ENCODE peak calls at places on chromosomes 16 and 17, in ten cellular contexts. One of them, this sample, is unnamed.

GRCh38 chr17:14297161-14297851 is 3.6 kb upstream of the HS3ST3B1 start:
- DNase-seq in Calu3: peak; percentile 55
- DNase-seq in mucosa of descending colon: peak; percentile 54
- DNase-seq in left ventricle myocardium inferior: peak; percentile 21
- DNase-seq in B cell: peak; percentile 48
- DNase-seq in WTC11: peak; percentile 77
- DNase-seq in AG10803: peak; percentile 84
- DNase-seq in uterus: no peak
- DNase-seq in prostate gland: no peak
- DNase-seq in AG04449: no peak
- DNase-seq in this sample: peak; percentile 76

GRCh38 chr16:82694239-82694874 is 67.6 kb downstream of the CDH13 start:
- DNase-seq in Calu3: no peak
- DNase-seq in prostate gland: no peak
- DNase-seq in mucosa of descending colon: no peak
- DNase-seq in B cell: no peak
- DNase-seq in uterus: no peak
- DNase-seq in WTC11: no peak
- DNase-seq in AG04449: peak; percentile 50
- DNase-seq in AG10803: peak; percentile 71
- DNase-seq in left ventricle myocardium inferior: no peak
- DNase-seq in this sample: no peak

GRCh38 chr17:76972046-76972641 is 103.9 kb downstream of the MGAT5B start:
- DNase-seq in mucosa of descending colon: no peak
- DNase-seq in AG04449: no peak
- DNase-seq in prostate gland: no peak
- DNase-seq in B cell: no peak
- DNase-seq in uterus: no peak
- DNase-seq in WTC11: no peak
- DNase-seq in AG10803: no peak
- DNase-seq in left ventricle myocardium inferior: no peak
- DNase-seq in Calu3: no peak
- DNase-seq in this sample: no peak

GRCh38 chr16:14125030-14125681 is 54.0 kb downstream of the MRTFB start:
- DNase-seq in uterus: no peak
- DNase-seq in mucosa of descending colon: no peak
- DNase-seq in B cell: no peak
- DNase-seq in left ventricle myocardium inferior: no peak
- DNase-seq in WTC11: no peak
- DNase-seq in AG04449: no peak
- DNase-seq in Calu3: no peak
- DNase-seq in prostate gland: no peak
- DNase-seq in AG10803: no peak
- DNase-seq in this sample: no peak

GRCh38 chr16:31496670-31497069 is 11.5 kb downstream of the RUSF1 start:
- DNase-seq in Calu3: no peak
- DNase-seq in WTC11: no peak
- DNase-seq in uterus: no peak
- DNase-seq in B cell: no peak
- DNase-seq in left ventricle myocardium inferior: no peak
- DNase-seq in AG04449: no peak
- DNase-seq in AG10803: no peak
- DNase-seq in mucosa of descending colon: no peak
- DNase-seq in prostate gland: no peak
- DNase-seq in this sample: no peak

GRCh38 chr17:80426671-80427326 is 11.8 kb downstream of the ENDOV start:
- DNase-seq in left ventricle myocardium inferior: peak; percentile 66
- DNase-seq in prostate gland: peak; percentile 33
- DNase-seq in AG10803: peak; percentile 48
- DNase-seq in Calu3: peak; percentile 86
- DNase-seq in B cell: peak; percentile 93
- DNase-seq in uterus: peak; percentile 61
- DNase-seq in mucosa of descending colon: peak; percentile 76
- DNase-seq in WTC11: peak; percentile 93
- DNase-seq in AG04449: no peak
- DNase-seq in this sample: peak; percentile 90

GRCh38 chr16:70267516-70267915 is 15.8 kb upstream of the EXOSC6 start:
- DNase-seq in AG04449: no peak
- DNase-seq in left ventricle myocardium inferior: no peak
- DNase-seq in WTC11: peak; percentile 61
- DNase-seq in Calu3: peak; percentile 48
- DNase-seq in B cell: peak; percentile 36
- DNase-seq in AG10803: peak; percentile 43
- DNase-seq in prostate gland: no peak
- DNase-seq in uterus: no peak
- DNase-seq in mucosa of descending colon: peak; percentile 25
- DNase-seq in this sample: no peak

GRCh38 chr16:11152677-11153321 is 103.2 kb downstream of the SOCS1 start:
- DNase-seq in prostate gland: no peak
- DNase-seq in mucosa of descending colon: no peak
- DNase-seq in left ventricle myocardium inferior: no peak
- DNase-seq in uterus: no peak
- DNase-seq in AG04449: no peak
- DNase-seq in WTC11: no peak
- DNase-seq in AG10803: no peak
- DNase-seq in B cell: no peak
- DNase-seq in Calu3: no peak
- DNase-seq in this sample: peak; percentile 37

DNA sequence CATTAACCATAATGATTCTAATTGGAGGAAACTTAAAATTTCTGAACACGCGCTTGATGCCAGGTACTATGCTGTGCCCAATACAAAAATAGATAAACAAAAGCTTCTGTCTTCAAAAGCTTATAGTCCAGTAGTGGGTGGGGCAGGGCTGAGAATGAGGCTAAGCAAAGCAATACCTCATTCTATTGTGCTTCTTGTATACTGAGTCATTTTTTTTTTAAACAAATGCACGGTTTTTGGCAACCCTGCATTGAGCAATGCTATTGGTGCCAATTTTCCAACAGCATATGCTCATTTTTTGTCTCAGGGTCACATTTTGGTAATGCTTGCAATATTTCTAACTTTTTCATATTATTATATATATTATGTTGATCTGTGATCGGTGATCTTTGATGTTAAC is 34.7 kb upstream of the HNF1B start:
- DNase-seq in left ventricle myocardium inferior: no peak
- DNase-seq in mucosa of descending colon: no peak
- DNase-seq in prostate gland: no peak
- DNase-seq in Calu3: no peak
- DNase-seq in uterus: no peak
- DNase-seq in AG04449: no peak
- DNase-seq in WTC11: no peak
- DNase-seq in AG10803: peak; percentile 84
- DNase-seq in B cell: no peak
- DNase-seq in this sample: no peak
- TF ChIP-seq CTCF in left ventricle myocardium inferior: no peak
- TF ChIP-seq CTCF in mucosa of descending colon: no peak
- TF ChIP-seq CTCF in prostate gland: no peak
- TF ChIP-seq CTCF in Calu3: no peak
- TF ChIP-seq CTCF in uterus: no peak
- TF ChIP-seq CTCF in AG04449: no peak
- TF ChIP-seq CTCF in WTC11: no peak
- TF ChIP-seq CTCF in AG10803: no peak
- TF ChIP-seq CTCF in B cell: no peak
- TF ChIP-seq CTCF in this sample: no peak

GRCh38 chr16:27428035-27428785 is 26.2 kb downstream of the IL21R start:
- DNase-seq in left ventricle myocardium inferior: no peak
- DNase-seq in AG04449: no peak
- DNase-seq in B cell: peak; percentile 38
- DNase-seq in AG10803: no peak
- DNase-seq in mucosa of descending colon: no peak
- DNase-seq in uterus: no peak
- DNase-seq in Calu3: no peak
- DNase-seq in WTC11: no peak
- DNase-seq in prostate gland: no peak
- DNase-seq in this sample: no peak
- TF ChIP-seq CTCF in left ventricle myocardium inferior: no peak
- TF ChIP-seq CTCF in AG04449: no peak
- TF ChIP-seq CTCF in B cell: no peak
- TF ChIP-seq CTCF in AG10803: no peak
- TF ChIP-seq CTCF in mucosa of descending colon: no peak
- TF ChIP-seq CTCF in uterus: no peak
- TF ChIP-seq CTCF in Calu3: peak; percentile 44
- TF ChIP-seq CTCF in WTC11: no peak
- TF ChIP-seq CTCF in prostate gland: no peak
- TF ChIP-seq CTCF in this sample: no peak

GRCh38 chr17:47844230-47844629 is 3.2 kb upstream of the SCRN2 start:
- DNase-seq in prostate gland: no peak
- DNase-seq in AG04449: no peak
- DNase-seq in B cell: no peak
- DNase-seq in AG10803: no peak
- DNase-seq in Calu3: no peak
- DNase-seq in left ventricle myocardium inferior: no peak
- DNase-seq in WTC11: no peak
- DNase-seq in mucosa of descending colon: no peak
- DNase-seq in uterus: no peak
- DNase-seq in this sample: no peak

GRCh38 chr17:47839899-47840741 is 953 bp downstream of the SCRN2 start:
- DNase-seq in uterus: peak; percentile 49
- DNase-seq in WTC11: no peak
- DNase-seq in left ventricle myocardium inferior: no peak
- DNase-seq in Calu3: no peak
- DNase-seq in AG10803: no peak
- DNase-seq in AG04449: no peak
- DNase-seq in prostate gland: peak; percentile 12
- DNase-seq in mucosa of descending colon: no peak
- DNase-seq in B cell: no peak
- DNase-seq in this sample: no peak

GRCh38 chr17:47843391-47843730 is 2.3 kb upstream of the SCRN2 start:
- DNase-seq in AG10803: no peak
- DNase-seq in uterus: no peak
- DNase-seq in Calu3: no peak
- DNase-seq in B cell: no peak
- DNase-seq in mucosa of descending colon: no peak
- DNase-seq in left ventricle myocardium inferior: no peak
- DNase-seq in WTC11: no peak
- DNase-seq in AG04449: no peak
- DNase-seq in prostate gland: no peak
- DNase-seq in this sample: no peak

GRCh38 chr17:47840742-47841487 is at the start of gene SCRN2:
- DNase-seq in B cell: peak; percentile 90
- DNase-seq in WTC11: peak; percentile 97
- DNase-seq in left ventricle myocardium inferior: peak; percentile 90
- DNase-seq in AG04449: no peak
- DNase-seq in AG10803: peak; percentile 78
- DNase-seq in prostate gland: peak; percentile 83
- DNase-seq in mucosa of descending colon: peak; percentile 94
- DNase-seq in Calu3: peak; percentile 98
- DNase-seq in uterus: peak; percentile 86
- DNase-seq in this sample: peak; percentile 96

DNA sequence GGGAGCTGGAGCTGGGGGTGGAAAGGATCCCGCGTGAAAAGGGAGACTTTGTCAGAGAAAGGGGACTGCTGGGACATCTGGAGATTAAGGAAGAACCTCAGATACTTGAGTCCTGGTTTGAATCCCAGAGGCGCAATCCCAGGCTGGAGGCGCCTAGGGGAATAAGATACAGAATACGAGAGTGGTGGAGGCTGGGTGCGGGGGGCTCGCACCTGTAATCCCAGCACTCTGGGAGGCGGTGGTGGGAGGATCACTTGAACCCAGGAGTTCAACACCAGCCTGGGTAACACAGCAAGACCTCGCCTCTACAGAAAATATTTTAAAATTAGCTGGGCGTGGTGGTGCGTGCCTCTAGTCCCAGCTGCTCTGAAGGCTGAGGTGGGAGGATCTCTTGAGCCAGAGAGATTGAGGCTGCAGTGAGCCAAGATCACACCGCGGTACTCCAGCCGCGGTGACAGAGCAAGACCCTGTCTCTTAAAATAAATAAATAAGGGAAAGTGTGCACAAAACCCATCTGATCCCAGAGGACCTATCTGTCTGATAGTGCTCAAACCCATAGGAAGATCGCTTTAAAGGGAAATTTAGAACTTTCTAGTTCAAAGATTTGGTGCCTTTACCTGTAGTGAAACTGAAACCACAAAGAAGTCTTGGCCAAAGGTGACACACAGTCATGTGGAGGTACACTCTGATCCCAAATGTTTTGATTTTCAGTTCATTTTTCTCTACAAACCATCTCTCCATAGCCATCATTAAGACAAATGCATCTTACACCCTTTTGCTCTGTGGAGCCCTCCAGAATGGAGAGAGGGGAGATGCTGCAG is 625 bp upstream of the SCRN2 start:
- DNase-seq in AG10803: no peak
- DNase-seq in AG04449: no peak
- DNase-seq in Calu3: no peak
- DNase-seq in uterus: no peak
- DNase-seq in prostate gland: no peak
- DNase-seq in B cell: no peak
- DNase-seq in left ventricle myocardium inferior: no peak
- DNase-seq in WTC11: no peak
- DNase-seq in mucosa of descending colon: no peak
- DNase-seq in this sample: no peak
- TF ChIP-seq CTCF in AG10803: no peak
- TF ChIP-seq CTCF in AG04449: no peak
- TF ChIP-seq CTCF in Calu3: no peak
- TF ChIP-seq CTCF in uterus: no peak
- TF ChIP-seq CTCF in prostate gland: no peak
- TF ChIP-seq CTCF in B cell: peak; percentile 23
- TF ChIP-seq CTCF in left ventricle myocardium inferior: no peak
- TF ChIP-seq CTCF in WTC11: peak; percentile 33
- TF ChIP-seq CTCF in mucosa of descending colon: no peak
- TF ChIP-seq CTCF in this sample: no peak

GRCh38 chr16:85504242-85504641 is 108.9 kb upstream of the GSE1 start:
- DNase-seq in B cell: no peak
- DNase-seq in AG04449: no peak
- DNase-seq in WTC11: no peak
- DNase-seq in uterus: no peak
- DNase-seq in mucosa of descending colon: no peak
- DNase-seq in left ventricle myocardium inferior: no peak
- DNase-seq in Calu3: no peak
- DNase-seq in prostate gland: no peak
- DNase-seq in AG10803: no peak
- DNase-seq in this sample: no peak

GRCh38 chr16:85506358-85506911 is 106.7 kb upstream of the GSE1 start:
- DNase-seq in Calu3: no peak
- DNase-seq in B cell: no peak
- DNase-seq in AG10803: no peak
- DNase-seq in mucosa of descending colon: no peak
- DNase-seq in left ventricle myocardium inferior: no peak
- DNase-seq in AG04449: no peak
- DNase-seq in uterus: no peak
- DNase-seq in prostate gland: no peak
- DNase-seq in WTC11: no peak
- DNase-seq in this sample: no peak

GRCh38 chr16:85505794-85506339 is 107.3 kb upstream of the GSE1 start:
- DNase-seq in left ventricle myocardium inferior: no peak
- DNase-seq in uterus: no peak
- DNase-seq in prostate gland: no peak
- DNase-seq in B cell: no peak
- DNase-seq in Calu3: no peak
- DNase-seq in AG10803: no peak
- DNase-seq in AG04449: no peak
- DNase-seq in WTC11: no peak
- DNase-seq in mucosa of descending colon: no peak
- DNase-seq in this sample: peak; percentile 69

GRCh38 chr16:85502357-85502756 is 110.8 kb upstream of the GSE1 start:
- DNase-seq in AG10803: no peak
- DNase-seq in Calu3: no peak
- DNase-seq in AG04449: no peak
- DNase-seq in left ventricle myocardium inferior: no peak
- DNase-seq in mucosa of descending colon: no peak
- DNase-seq in prostate gland: no peak
- DNase-seq in B cell: no peak
- DNase-seq in WTC11: no peak
- DNase-seq in uterus: no peak
- DNase-seq in this sample: no peak

GRCh38 chr16:85503642-85504224 is 109.4 kb upstream of the GSE1 start:
- DNase-seq in uterus: no peak
- DNase-seq in AG04449: no peak
- DNase-seq in left ventricle myocardium inferior: no peak
- DNase-seq in AG10803: no peak
- DNase-seq in B cell: no peak
- DNase-seq in Calu3: no peak
- DNase-seq in mucosa of descending colon: no peak
- DNase-seq in WTC11: no peak
- DNase-seq in prostate gland: no peak
- DNase-seq in this sample: no peak
- TF ChIP-seq CTCF in uterus: no peak
- TF ChIP-seq CTCF in AG04449: no peak
- TF ChIP-seq CTCF in left ventricle myocardium inferior: no peak
- TF ChIP-seq CTCF in AG10803: no peak
- TF ChIP-seq CTCF in B cell: no peak
- TF ChIP-seq CTCF in Calu3: no peak
- TF ChIP-seq CTCF in mucosa of descending colon: no peak
- TF ChIP-seq CTCF in WTC11: no peak
- TF ChIP-seq CTCF in prostate gland: no peak
- TF ChIP-seq CTCF in this sample: no peak

This sample was measured in kidney.